ENCODE peak calls at places on chromosomes 16 and 17, in five cellular contexts. R is aorta; A is effector memory CD4-positive, alpha-beta T cell; V is AG04450; B is H7. U is an unnamed sample.

GRCh38 chr16:64206877-64207276 is 915.0 kb downstream of the CDH11 start:
- DNase-seq in R (no peak), A (no peak), V (no peak), B (peak), U (peak)

GRCh38 chr17:38898812-38899348 is 26.5 kb upstream of the LASP1NB start:
- DNase-seq in R (no peak), A (peak), V (no peak), B (no peak), U (peak)

GRCh38 chr17:7556627-7557026 is 1.9 kb upstream of the TNFSF13 start:
- DNase-seq in R (no peak), A (no peak), V (no peak), B (no peak), U (no peak)

GRCh38 chr17:38728290-38728831 is 1.8 kb upstream of the CISD3 start:
- DNase-seq in R (no peak), A (peak), V (no peak), B (no peak), U (no peak)

GRCh38 chr17:79991924-79992656 is 43.6 kb downstream of the TBC1D16 start:
- DNase-seq in R (no peak), A (no peak), V (no peak), B (no peak), U (no peak)

GRCh38 chr17:74862108-74862901 is 2.6 kb upstream of the GRIN2C start:
- DNase-seq in R (peak), A (peak), V (no peak), B (peak), U (no peak)

GRCh38 chr16:11689031-11689840 is 21.0 kb downstream of the SNN start:
- DNase-seq in R (no peak), A (no peak), V (no peak), B (no peak), U (no peak)

GRCh38 chr17:80611831-80612230 is 67.2 kb downstream of the RPTOR start:
- DNase-seq in R (no peak), A (no peak), V (no peak), B (no peak), U (no peak)

GRCh38 chr16:30664616-30665109 is 6.4 kb downstream of the FBRS start:
- DNase-seq in R (no peak), A (no peak), V (no peak), B (peak), U (no peak)

GRCh38 chr17:3004925-3005324 is 58.5 kb downstream of the OR1D5 start:
- DNase-seq in R (no peak), A (no peak), V (no peak), B (no peak), U (no peak)

GRCh38 chr17:70138309-70138865 is 30.9 kb upstream of the KCNJ2 start:
- DNase-seq in R (no peak), A (no peak), V (peak), B (no peak), U (no peak)

GRCh38 chr16:21563676-21564075 is 35.7 kb upstream of the METTL9 start:
- DNase-seq in R (peak), A (no peak), V (no peak), B (no peak), U (no peak)

GRCh38 chr17:47982091-47982617 is 11.2 kb downstream of the CDK5RAP3 start:
- DNase-seq in R (no peak), A (no peak), V (no peak), B (no peak), U (no peak)

GRCh38 chr16:9199751-9200150 is 108.3 kb downstream of the HAPSTR1 start:
- DNase-seq in R (no peak), A (no peak), V (no peak), B (no peak), U (no peak)

GRCh38 chr16:86256995-86257394 is 253.3 kb upstream of the FOXF1 start:
- DNase-seq in R (no peak), A (no peak), V (no peak), B (no peak), U (no peak)

GRCh38 chr17:54785643-54786258 is 114.9 kb upstream of the TOM1L1 start:
- DNase-seq in R (no peak), A (no peak), V (no peak), B (no peak), U (no peak)

GRCh38 chr17:72705905-72706395 is 386.5 kb downstream of the SLC39A11 start:
- DNase-seq in R (no peak), A (no peak), V (no peak), B (no peak), U (no peak)

GRCh38 chr17:34254651-34255380 is at the start of gene CCL2:
- DNase-seq in R (peak), A (no peak), V (peak), B (peak), U (peak)

GRCh38 chr17:45261577-45262515 is at the start of gene SPATA32:
- DNase-seq in R (peak), A (peak), V (no peak), B (peak), U (no peak)

GRCh38 chr16:9334091-9334490 is 242.6 kb downstream of the HAPSTR1 start:
- DNase-seq in R (no peak), A (no peak), V (no peak), B (no peak), U (no peak)

GRCh38 chr17:30915833-30916611 is 5.7 kb upstream of the ADAP2 start:
- DNase-seq in R (no peak), A (no peak), V (no peak), B (no peak), U (no peak)

GRCh38 chr17:82775033-82775823 is 23.4 kb downstream of the TBCD start:
- DNase-seq in R (peak), A (peak), V (no peak), B (peak), U (no peak)

GRCh38 chr17:31392002-31392855 is 754 bp downstream of the RAB11FIP4 start:
- DNase-seq in R (peak), A (no peak), V (no peak), B (peak), U (no peak)

GRCh38 chr17:17729620-17730249 is 48.5 kb downstream of the RAI1 start:
- DNase-seq in R (no peak), A (peak), V (no peak), B (peak), U (no peak)

GRCh38 chr16:85965125-85965524 is 66.2 kb downstream of the IRF8 start:
- DNase-seq in R (no peak), A (no peak), V (no peak), B (no peak), U (no peak)

GRCh38 chr17:74089869-74090464 is 113.5 kb upstream of the RPL38 start:
- DNase-seq in R (no peak), A (no peak), V (no peak), B (peak), U (peak)

GRCh38 chr17:20122236-20122879 is 113.2 kb downstream of the SPECC1 start:
- DNase-seq in R (no peak), A (no peak), V (no peak), B (no peak), U (no peak)

GRCh38 chr17:45172232-45172540 is 10.5 kb downstream of the HEXIM2 start:
- DNase-seq in R (no peak), A (no peak), V (no peak), B (peak), U (no peak)

GRCh38 chr17:65085397-65085796 is 28.9 kb upstream of the GNA13 start:
- DNase-seq in R (peak), A (no peak), V (no peak), B (peak), U (no peak)

GRCh38 chr16:57636184-57636583 is 7.8 kb downstream of the ADGRG1 start:
- DNase-seq in R (no peak), A (no peak), V (no peak), B (no peak), U (no peak)

GRCh38 chr16:22614271-22614947 is 103.7 kb downstream of the NPIPB5 start:
- DNase-seq in R (no peak), A (no peak), V (no peak), B (no peak), U (peak)

GRCh38 chr17:83189013-83189672 is 109.7 kb downstream of the METRNL start:
- DNase-seq in R (peak), A (no peak), V (no peak), B (no peak), U (no peak)

GRCh38 chr16:47732806-47733150 is 271.6 kb downstream of the PHKB start:
- DNase-seq in R (no peak), A (no peak), V (peak), B (peak), U (peak)

GRCh38 chr16:23280483-23280967 is 21.6 kb upstream of the SCNN1B start:
- DNase-seq in R (no peak), A (no peak), V (no peak), B (no peak), U (no peak)

GRCh38 chr17:39801055-39801454 is 63.1 kb downstream of the IKZF3 start:
- DNase-seq in R (no peak), A (no peak), V (no peak), B (no peak), U (no peak)

GRCh38 chr17:34613064-34614019 is 34.0 kb downstream of the TMEM132E start:
- DNase-seq in R (no peak), A (no peak), V (no peak), B (peak), U (no peak)

GRCh38 chr17:49557204-49558024 is 18.3 kb upstream of the NXPH3 start:
- DNase-seq in R (peak), A (no peak), V (no peak), B (peak), U (no peak)

GRCh38 chr16:79294568-79294967 is 306.0 kb downstream of the MAF start:
- DNase-seq in R (no peak), A (no peak), V (no peak), B (no peak), U (no peak)

GRCh38 chr16:16076400-16076901 is 127.0 kb downstream of the ABCC1 start:
- DNase-seq in R (no peak), A (no peak), V (no peak), B (no peak), U (no peak)
- H3K4me3 ChIP-seq in R (no peak), A (no peak), V (no peak), B (no peak), U (no peak)

GRCh38 chr17:76076765-76077581 is 2.0 kb upstream of the ZACN start:
- DNase-seq in R (no peak), A (peak), V (no peak), B (peak), U (no peak)

GRCh38 chr17:76078859-76079576 is at the start of gene ZACN:
- DNase-seq in R (no peak), A (no peak), V (no peak), B (peak), U (no peak)

GRCh38 chr17:76079577-76080206 is 710 bp downstream of the ZACN start:
- DNase-seq in R (no peak), A (no peak), V (no peak), B (peak), U (no peak)

GRCh38 chr17:76076100-76076764 is 1.7 kb downstream of the GALR2 start:
- DNase-seq in R (no peak), A (no peak), V (no peak), B (peak), U (no peak)

DNA sequence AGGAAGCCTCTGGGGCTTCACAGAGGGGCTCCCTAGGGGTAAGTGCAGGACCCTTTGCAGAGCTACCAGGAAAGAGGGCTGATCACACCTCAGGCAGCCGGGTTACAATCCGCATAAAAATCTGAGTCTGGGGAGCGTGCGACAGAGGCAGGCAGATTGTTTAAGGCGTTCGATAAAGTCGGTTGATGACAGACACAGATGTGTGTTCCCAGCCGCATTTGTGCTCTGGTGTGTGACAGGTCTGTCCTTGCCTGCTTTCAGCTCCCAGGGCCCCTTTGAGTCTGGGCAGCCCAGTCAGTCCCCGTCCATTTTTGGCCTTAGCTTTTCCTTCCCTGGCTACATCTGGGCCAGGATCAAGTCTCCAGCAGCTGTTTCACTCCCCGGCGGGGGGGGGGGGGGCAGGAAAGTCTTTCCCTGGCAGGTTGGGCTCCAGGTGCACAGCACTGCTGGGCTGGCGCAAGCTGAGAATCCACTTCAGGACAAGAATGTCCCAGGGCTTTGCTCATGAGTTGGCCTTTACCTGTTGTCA is 1.3 kb upstream of the ZACN start:
- DNase-seq in R (no peak), A (no peak), V (no peak), B (peak), U (no peak)
- H3K4me3 ChIP-seq in R (no peak), A (no peak), V (no peak), B (no peak), U (no peak)

GRCh38 chr17:77286641-77287431 is 146.1 kb downstream of the SEC14L1 start:
- DNase-seq in R (peak), A (no peak), V (no peak), B (peak), U (no peak)
- H3K4me3 ChIP-seq in R (no peak), A (no peak), V (no peak), B (no peak), U (no peak)

GRCh38 chr17:41801374-41802062 is 10.2 kb downstream of the P3H4 start:
- DNase-seq in R (peak), A (peak), V (peak), B (peak), U (no peak)
- H3K4me3 ChIP-seq in R (no peak), A (no peak), V (no peak), B (no peak), U (no peak)

GRCh38 chr16:53898993-53899392 is 195.0 kb downstream of the FTO start:
- DNase-seq in R (no peak), A (no peak), V (no peak), B (no peak), U (no peak)
- H3K4me3 ChIP-seq in R (no peak), A (no peak), V (no peak), B (no peak), U (no peak)

GRCh38 chr17:14299261-14300093 is 1.4 kb upstream of the HS3ST3B1 start:
- DNase-seq in R (peak), A (peak), V (no peak), B (peak), U (no peak)
- H3K4me3 ChIP-seq in R (no peak), A (peak), V (peak), B (peak), U (peak)

GRCh38 chr17:948284-948852 is 31.2 kb downstream of the NXN start:
- DNase-seq in R (peak), A (no peak), V (no peak), B (peak), U (no peak)

GRCh38 chr17:951388-952132 is 28.0 kb downstream of the NXN start:
- DNase-seq in R (peak), A (no peak), V (peak), B (peak), U (peak)

GRCh38 chr17:953767-954166 is 25.8 kb downstream of the NXN start:
- DNase-seq in R (peak), A (no peak), V (no peak), B (peak), U (no peak)

GRCh38 chr17:946510-947236 is 32.9 kb downstream of the NXN start:
- DNase-seq in R (no peak), A (no peak), V (no peak), B (no peak), U (no peak)

DNA sequence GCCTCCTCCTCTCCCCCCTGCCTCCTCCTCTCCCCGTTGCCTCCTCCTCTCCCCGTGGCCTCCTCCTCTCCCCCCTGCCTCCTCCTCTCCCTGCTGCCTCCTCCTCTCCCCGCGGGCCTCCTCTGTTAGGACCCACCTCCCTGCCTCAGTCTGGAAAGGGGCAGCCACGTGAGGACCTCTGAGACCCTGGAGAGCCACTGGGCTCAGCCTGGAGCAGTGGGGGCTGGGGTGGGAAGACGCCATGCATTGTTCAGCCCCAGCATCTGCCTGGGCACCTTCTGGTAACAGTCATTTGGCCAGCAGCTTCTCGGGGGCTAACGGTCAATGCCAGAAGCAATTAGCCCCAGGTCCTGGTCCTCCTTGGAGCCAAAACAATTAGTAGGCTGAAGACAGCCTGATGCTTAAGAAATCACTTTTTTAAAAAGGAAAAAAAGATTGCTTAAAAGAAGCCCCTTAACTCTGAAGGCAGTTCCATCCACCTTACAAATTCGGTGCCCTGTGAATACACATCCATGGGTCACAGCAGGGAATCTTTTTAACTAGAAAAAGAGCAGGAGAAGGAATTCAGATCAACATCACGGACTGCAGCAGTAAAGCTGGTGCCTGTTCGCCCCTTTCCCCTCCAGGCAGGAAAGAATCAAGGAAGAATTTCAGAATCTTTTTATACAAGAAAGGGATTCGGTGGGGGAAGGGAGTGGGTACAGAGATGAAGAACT is 29.8 kb downstream of the NXN start:
- DNase-seq in R (no peak), A (no peak), V (no peak), B (peak), U (no peak)
- H3K4me3 ChIP-seq in R (no peak), A (no peak), V (no peak), B (no peak), U (no peak)

GRCh38 chr17:57261084-57261461 is 4.8 kb downstream of the MSI2 start:
- DNase-seq in R (no peak), A (no peak), V (no peak), B (no peak), U (no peak)
- H3K4me3 ChIP-seq in R (no peak), A (no peak), V (no peak), B (no peak), U (no peak)

DNA sequence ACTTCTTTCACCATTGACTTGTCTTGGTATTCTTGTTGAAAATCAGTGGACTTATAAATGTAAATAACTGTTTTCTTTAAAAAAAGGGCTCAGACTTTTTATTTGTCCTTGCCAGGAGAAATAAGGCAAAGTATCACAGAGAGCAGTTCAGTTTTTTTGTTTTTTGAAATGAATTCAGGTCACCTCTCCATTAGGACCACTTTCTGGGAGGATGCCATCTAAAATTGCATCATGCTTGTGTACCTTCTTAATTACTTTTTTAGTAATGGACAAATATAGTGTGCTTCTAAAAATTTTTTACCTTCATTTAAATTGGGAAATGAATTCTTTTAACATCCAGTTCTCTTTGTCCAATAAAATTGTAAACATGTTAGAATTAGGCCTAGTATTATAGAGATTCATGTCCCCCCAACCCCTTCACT is 210.0 kb downstream of the BCAS3 start:
- DNase-seq in R (no peak), A (no peak), V (no peak), B (no peak), U (no peak)
- H3K4me3 ChIP-seq in R (no peak), A (no peak), V (no peak), B (no peak), U (no peak)

U was measured in skeletal muscle cell.